ENCODE peak calls at places on chromosomes 1 and 21, in ten cellular contexts. D, F, P, A, L, U, Z, B, K and M are unnamed samples.

GRCh38 chr1:107785506-107786213 is 179.3 kb downstream of the VAV3 start:
- DNase-seq in D (no peak), F (no peak), P (no peak), A (no peak), L (no peak), U (no peak), Z (peak), B (no peak), K (no peak), M (no peak)

GRCh38 chr1:175400811-175401210 is 208.2 kb upstream of the KIAA0040 start:
- DNase-seq in D (no peak), F (no peak), P (no peak), A (no peak), L (no peak), U (no peak), Z (no peak), B (no peak), K (no peak), M (no peak)

GRCh38 chr1:13756557-13757315 is 56.7 kb downstream of the PRDM2 start:
- DNase-seq in D (no peak), F (no peak), P (no peak), A (no peak), L (no peak), U (no peak), Z (no peak), B (no peak), K (no peak), M (no peak)

GRCh38 chr1:215894617-215895016 is 327.5 kb downstream of the KCTD3 start:
- DNase-seq in D (no peak), F (no peak), P (no peak), A (no peak), L (no peak), U (no peak), Z (no peak), B (no peak), K (no peak), M (no peak)

GRCh38 chr1:81752840-81753239 is 47.9 kb upstream of the ADGRL2 start:
- DNase-seq in D (no peak), F (no peak), P (no peak), A (no peak), L (no peak), U (no peak), Z (no peak), B (no peak), K (no peak), M (no peak)

GRCh38 chr1:55980574-55980973 is 598.8 kb downstream of the PLPP3 start:
- DNase-seq in D (no peak), F (no peak), P (no peak), A (peak), L (no peak), U (no peak), Z (no peak), B (no peak), K (no peak), M (no peak)

GRCh38 chr1:171107257-171107940 is 16.7 kb downstream of the FMO3 start:
- DNase-seq in D (no peak), F (no peak), P (no peak), A (peak), L (no peak), U (no peak), Z (no peak), B (no peak), K (no peak), M (no peak)

GRCh38 chr1:56081151-56081550 is 498.2 kb downstream of the PLPP3 start:
- DNase-seq in D (no peak), F (no peak), P (no peak), A (peak), L (no peak), U (peak), Z (no peak), B (no peak), K (no peak), M (peak)

GRCh38 chr1:30764939-30765582 is 7.5 kb upstream of the LAPTM5 start:
- DNase-seq in D (no peak), F (no peak), P (no peak), A (no peak), L (no peak), U (no peak), Z (no peak), B (peak), K (no peak), M (no peak)

GRCh38 chr1:201461783-201462441 is 7.1 kb downstream of the PHLDA3 start:
- DNase-seq in D (peak), F (peak), P (no peak), A (peak), L (peak), U (peak), Z (no peak), B (peak), K (no peak), M (peak)

GRCh38 chr1:24385160-24385939 is 28.2 kb downstream of the STPG1 start:
- DNase-seq in D (no peak), F (peak), P (no peak), A (peak), L (peak), U (peak), Z (peak), B (no peak), K (peak), M (peak)
- TF ChIP-seq CTCF in D (no peak), F (peak), P (peak), A (peak), L (peak), U (peak), Z (peak), B (no peak), K (peak), M (peak)

GRCh38 chr21:29091032-29091431 is 17.6 kb upstream of the CCT8 start:
- DNase-seq in D (no peak), F (peak), P (no peak), A (peak), L (no peak), U (peak), Z (no peak), B (no peak), K (no peak), M (peak)

GRCh38 chr21:29095203-29095602 is 21.8 kb upstream of the CCT8 start:
- DNase-seq in D (no peak), F (no peak), P (no peak), A (no peak), L (no peak), U (no peak), Z (no peak), B (no peak), K (no peak), M (no peak)

GRCh38 chr21:29098156-29098555 is 24.7 kb upstream of the CCT8 start:
- DNase-seq in D (no peak), F (no peak), P (no peak), A (no peak), L (peak), U (no peak), Z (no peak), B (no peak), K (no peak), M (no peak)

GRCh38 chr21:29096619-29097018 is 23.2 kb upstream of the CCT8 start:
- DNase-seq in D (no peak), F (no peak), P (no peak), A (no peak), L (no peak), U (no peak), Z (no peak), B (no peak), K (no peak), M (no peak)

DNA sequence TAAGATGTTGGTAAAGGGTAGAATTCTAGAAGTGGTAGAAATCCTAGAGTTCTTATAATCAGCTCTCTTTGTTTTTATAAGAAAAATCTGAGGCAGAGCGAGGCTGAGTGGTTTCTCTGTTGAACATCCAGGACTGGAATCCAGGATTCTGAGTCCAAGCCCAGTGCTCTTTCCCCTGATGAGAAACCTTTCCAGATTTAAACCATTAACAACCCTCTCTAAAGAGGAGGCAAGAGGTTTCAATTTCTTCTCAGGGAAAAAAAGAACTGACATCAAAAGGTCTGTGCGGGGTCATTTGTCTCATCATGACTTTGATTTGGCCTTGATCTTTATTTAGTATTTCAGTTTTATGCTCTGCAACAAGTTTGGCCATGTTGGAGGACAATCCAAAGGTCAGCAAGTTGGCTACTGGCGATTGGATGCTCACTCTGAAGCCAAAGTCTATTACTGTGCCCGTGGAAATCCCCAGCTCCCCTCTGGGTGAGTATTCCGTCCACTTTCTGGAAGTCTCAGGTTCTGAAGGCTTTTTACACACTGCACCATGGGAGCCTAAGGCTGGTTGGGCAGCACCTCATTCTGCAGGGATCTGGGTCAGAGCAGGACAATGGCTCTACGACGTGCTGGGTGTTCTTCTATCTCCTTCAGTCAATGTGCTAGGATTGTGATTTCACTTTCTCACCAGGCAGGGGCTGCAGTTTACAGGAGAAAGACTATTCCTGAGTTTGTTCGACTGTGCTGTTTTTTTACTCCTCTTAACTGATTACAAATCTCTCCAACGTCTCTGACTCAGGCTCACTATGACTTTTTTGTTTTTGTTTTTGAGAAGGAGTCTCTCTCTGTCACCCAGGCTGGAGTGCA is 18.9 kb upstream of the CCT8 start:
- DNase-seq in D (no peak), F (peak), P (no peak), A (peak), L (no peak), U (peak), Z (no peak), B (no peak), K (no peak), M (peak)
- TF ChIP-seq CTCF in D (no peak), F (peak), P (no peak), A (peak), L (no peak), U (peak), Z (no peak), B (no peak), K (no peak), M (peak)

GRCh38 chr1:230798187-230798484 is 50.9 kb downstream of the CAPN9 start:
- DNase-seq in D (no peak), F (no peak), P (no peak), A (no peak), L (no peak), U (no peak), Z (no peak), B (no peak), K (no peak), M (no peak)
- TF ChIP-seq CTCF in D (no peak), F (no peak), P (no peak), A (no peak), L (no peak), U (no peak), Z (peak), B (no peak), K (no peak), M (peak)

GRCh38 chr1:1683104-1683905 is 9.3 kb downstream of the SLC35E2B start:
- DNase-seq in D (no peak), F (no peak), P (no peak), A (no peak), L (no peak), U (no peak), Z (no peak), B (peak), K (no peak), M (no peak)
- TF ChIP-seq CTCF in D (no peak), F (no peak), P (no peak), A (no peak), L (no peak), U (no peak), Z (no peak), B (no peak), K (no peak), M (no peak)

DNA sequence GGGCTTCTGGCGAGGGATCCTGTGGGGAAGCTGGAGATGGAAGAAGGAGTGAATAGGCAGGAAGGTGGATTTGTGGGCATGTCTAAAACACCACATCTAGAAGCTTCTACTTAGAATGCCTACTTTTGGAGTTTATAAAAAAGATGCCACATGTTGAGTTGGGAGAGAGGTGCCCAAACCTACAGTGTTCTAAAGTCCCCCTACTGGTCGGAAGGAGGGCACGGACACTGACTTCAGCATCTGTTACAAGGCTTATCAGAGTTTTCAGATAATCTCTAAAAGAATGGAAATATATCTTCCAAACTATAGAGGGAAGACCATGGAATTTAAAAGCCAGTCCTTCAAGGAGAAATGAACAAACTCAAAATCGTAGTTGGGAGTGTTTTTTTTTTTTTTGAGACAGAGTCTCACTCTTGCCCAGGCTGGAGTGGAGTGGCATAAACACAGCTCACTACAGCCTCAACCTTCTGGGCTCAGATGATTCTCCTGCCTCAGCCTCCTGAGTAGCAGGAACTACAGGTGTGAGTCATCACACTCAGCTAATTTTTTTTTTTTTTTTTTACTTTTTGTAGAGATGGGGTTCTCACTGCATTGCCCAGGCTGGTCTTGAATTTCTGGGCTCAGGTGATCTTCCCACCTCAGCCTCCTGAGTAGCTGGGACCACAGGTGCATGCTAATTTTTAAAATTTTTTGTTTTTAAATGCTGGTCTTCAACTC is 14.8 kb downstream of the IBA57 start:
- DNase-seq in D (no peak), F (no peak), P (no peak), A (no peak), L (peak), U (no peak), Z (peak), B (no peak), K (no peak), M (no peak)
- TF ChIP-seq CTCF in D (no peak), F (no peak), P (no peak), A (peak), L (peak), U (peak), Z (peak), B (no peak), K (no peak), M (peak)

GRCh38 chr1:203136409-203137042 is 9.0 kb downstream of the ADORA1 start:
- DNase-seq in D (no peak), F (no peak), P (no peak), A (no peak), L (no peak), U (no peak), Z (no peak), B (no peak), K (no peak), M (no peak)
- TF ChIP-seq CTCF in D (no peak), F (no peak), P (no peak), A (no peak), L (no peak), U (peak), Z (no peak), B (no peak), K (no peak), M (no peak)

GRCh38 chr1:212568978-212569537 is 39.5 kb upstream of the ATF3 start:
- DNase-seq in D (no peak), F (no peak), P (no peak), A (no peak), L (no peak), U (no peak), Z (no peak), B (no peak), K (no peak), M (no peak)

GRCh38 chr1:212565079-212565478 is 43.5 kb upstream of the ATF3 start:
- DNase-seq in D (no peak), F (no peak), P (no peak), A (no peak), L (no peak), U (no peak), Z (no peak), B (no peak), K (no peak), M (no peak)

GRCh38 chr1:212567676-212568075 is 40.9 kb upstream of the ATF3 start:
- DNase-seq in D (no peak), F (no peak), P (no peak), A (no peak), L (no peak), U (no peak), Z (no peak), B (no peak), K (no peak), M (no peak)

GRCh38 chr1:212565571-212566305 is 42.8 kb upstream of the ATF3 start:
- DNase-seq in D (no peak), F (no peak), P (no peak), A (no peak), L (no peak), U (no peak), Z (no peak), B (no peak), K (no peak), M (no peak)

GRCh38 chr1:212566522-212567479 is 41.8 kb upstream of the ATF3 start:
- DNase-seq in D (no peak), F (peak), P (no peak), A (peak), L (peak), U (no peak), Z (peak), B (no peak), K (no peak), M (peak)
- TF ChIP-seq CTCF in D (no peak), F (no peak), P (no peak), A (no peak), L (no peak), U (no peak), Z (no peak), B (no peak), K (no peak), M (peak)

GRCh38 chr1:69284508-69284907 is 283.2 kb upstream of the LRRC7 start:
- DNase-seq in D (no peak), F (no peak), P (no peak), A (no peak), L (no peak), U (no peak), Z (no peak), B (no peak), K (no peak), M (no peak)
- TF ChIP-seq CTCF in D (no peak), F (no peak), P (no peak), A (no peak), L (no peak), U (no peak), Z (no peak), B (no peak), K (no peak), M (no peak)

GRCh38 chr1:176934370-176934769 is 230.1 kb downstream of the ASTN1 start:
- DNase-seq in D (no peak), F (no peak), P (no peak), A (no peak), L (no peak), U (no peak), Z (no peak), B (no peak), K (no peak), M (no peak)
- TF ChIP-seq CTCF in D (no peak), F (no peak), P (no peak), A (no peak), L (no peak), U (no peak), Z (no peak), B (no peak), K (no peak), M (no peak)